ENCODE peak calls at places on chromosomes 1 and 21, in six cellular contexts. F is astrocyte; U is endodermal cell; H is CD8-positive, alpha-beta T cell; Q is uterus; S is RWPE2. V is an unnamed sample. For H3K4me1 and H3K27me3, the result is how much of the 10 kb centered on the place peaks cover.

GRCh38 chr1:227917081-227917950 is 30.4 kb downstream of the WNT9A start:
- DNase-seq in H (no peak), U (peak), Q (no peak), F (no peak), S (no peak), V (no peak)

GRCh38 chr1:213284626-213285025 is 233.6 kb downstream of the RPS6KC1 start:
- DNase-seq in U (no peak), H (no peak), Q (no peak), F (peak), S (no peak), V (peak)

GRCh38 chr1:210292276-210292851 is 36.3 kb upstream of the HHAT start:
- DNase-seq in U (peak), Q (peak), S (no peak), F (peak), H (no peak), V (peak)

GRCh38 chr21:31161157-31161556 is 122.9 kb upstream of the KRTAP19-8 start:
- DNase-seq in S (no peak), Q (no peak), H (no peak), F (peak), U (peak), V (peak)

GRCh38 chr1:38140025-38140487 is 93.5 kb upstream of the POU3F1 start:
- DNase-seq in S (no peak), U (peak), Q (no peak), F (no peak), H (no peak), V (no peak)

GRCh38 chr1:25878690-25879089 is 3.2 kb upstream of the PAQR7 start:
- DNase-seq in Q (no peak), F (no peak), U (no peak), H (no peak), S (no peak), V (no peak)

GRCh38 chr1:93662481-93663190 is 19.0 kb downstream of the BCAR3 start:
- DNase-seq in F (peak), Q (no peak), U (no peak), S (no peak), H (no peak), V (no peak)

GRCh38 chr1:153985341-153985912 is 712 bp downstream of the RAB13 start:
- DNase-seq in Q (peak), S (no peak), H (no peak), U (peak), F (peak), V (no peak)

GRCh38 chr1:38009841-38010180 is 2.7 kb upstream of the UTP11 start:
- DNase-seq in F (no peak), S (no peak), Q (no peak), U (no peak), H (no peak), V (no peak)

GRCh38 chr1:62325696-62326095 is 6.5 kb upstream of the KANK4 start:
- DNase-seq in F (peak), U (no peak), S (no peak), H (no peak), Q (no peak), V (peak)

GRCh38 chr1:162605225-162605927 is 26.9 kb upstream of the DDR2 start:
- DNase-seq in Q (no peak), H (no peak), S (no peak), U (no peak), F (peak), V (peak)

GRCh38 chr1:221919341-221919740 is 177.5 kb upstream of the DUSP10 start:
- DNase-seq in S (no peak), Q (no peak), H (no peak), F (no peak), U (no peak), V (no peak)

GRCh38 chr1:225464851-225465792 is 37.3 kb upstream of the LBR start:
- DNase-seq in Q (no peak), S (no peak), U (peak), H (no peak), F (no peak), V (peak)

GRCh38 chr1:37995773-37996379 is 6.1 kb upstream of the SF3A3 start:
- DNase-seq in U (peak), H (no peak), Q (peak), S (no peak), F (peak), V (no peak)

GRCh38 chr21:37566790-37567725 is 200.5 kb downstream of the DYRK1A start:
- DNase-seq in Q (peak), H (no peak), U (no peak), F (no peak), S (no peak), V (no peak)

GRCh38 chr1:200038987-200039848 is 11.7 kb downstream of the NR5A2 start:
- DNase-seq in H (no peak), F (no peak), Q (no peak), U (peak), S (no peak), V (no peak)

GRCh38 chr1:56390540-56390867 is 188.9 kb downstream of the PLPP3 start:
- DNase-seq in F (no peak), S (no peak), H (no peak), U (no peak), Q (no peak), V (no peak)

GRCh38 chr21:36377391-36377842 is 7.8 kb upstream of the CHAF1B start:
- DNase-seq in Q (no peak), U (no peak), F (no peak), S (no peak), H (no peak), V (no peak)

GRCh38 chr21:35622612-35623011 is 437.7 kb downstream of the SETD4 start:
- DNase-seq in S (no peak), Q (no peak), H (no peak), U (no peak), F (no peak), V (no peak)

GRCh38 chr1:109479311-109479710 is 4.4 kb upstream of the ATXN7L2 start:
- DNase-seq in H (no peak), F (no peak), Q (no peak), U (no peak), S (no peak), V (no peak)

GRCh38 chr1:230232352-230232751 is 165.3 kb downstream of the GALNT2 start:
- DNase-seq in H (no peak), S (no peak), Q (no peak), U (peak), F (no peak), V (no peak)

GRCh38 chr1:28087614-28088167 is 719 bp downstream of the EYA3 start:
- DNase-seq in Q (no peak), H (no peak), U (peak), F (peak), S (no peak), V (no peak)

GRCh38 chr1:211788626-211789025 is 41.9 kb downstream of the LPGAT1 start:
- DNase-seq in F (no peak), Q (no peak), S (no peak), H (no peak), U (no peak), V (no peak)

GRCh38 chr1:101044749-101045148 is 19.2 kb upstream of the DPH5 start:
- DNase-seq in H (no peak), F (no peak), S (no peak), U (no peak), Q (no peak), V (no peak)

GRCh38 chr1:111911036-111911435 is 78.4 kb downstream of the KCND3 start:
- DNase-seq in U (no peak), S (no peak), H (no peak), F (no peak), Q (no peak), V (no peak)

GRCh38 chr1:205570796-205571537 is 60.8 kb downstream of the ELK4 start:
- DNase-seq in Q (no peak), H (no peak), F (no peak), U (no peak), S (no peak), V (peak)

GRCh38 chr1:225999912-226000337 is 782 bp upstream of the SDE2 start:
- DNase-seq in U (no peak), Q (no peak), S (no peak), F (peak), H (no peak), V (no peak)

GRCh38 chr1:217562229-217562878 is 68.5 kb downstream of the GPATCH2 start:
- DNase-seq in Q (no peak), H (no peak), F (peak), U (no peak), S (no peak), V (peak)

GRCh38 chr1:221510793-221511503 is 230.9 kb downstream of the DUSP10 start:
- DNase-seq in F (no peak), S (no peak), H (no peak), Q (no peak), U (peak), V (no peak)

GRCh38 chr1:1293618-1294249 is 13.5 kb downstream of the SCNN1D start:
- DNase-seq in F (no peak), H (no peak), U (peak), S (no peak), Q (no peak), V (no peak)

GRCh38 chr1:164366014-164366413 is 193.0 kb upstream of the PBX1 start:
- DNase-seq in H (no peak), U (no peak), Q (no peak), S (no peak), F (no peak), V (no peak)

GRCh38 chr1:15110867-15111230 is 42.7 kb upstream of the TMEM51 start:
- DNase-seq in H (no peak), U (peak), Q (no peak), S (no peak), F (no peak), V (no peak)

GRCh38 chr1:226397011-226397926 is 10.6 kb downstream of the PARP1 start:
- DNase-seq in F (no peak), H (no peak), U (no peak), Q (no peak), S (no peak), V (no peak)

GRCh38 chr1:91806777-91807700 is 78.9 kb downstream of the TGFBR3 start:
- DNase-seq in S (no peak), F (peak), H (no peak), U (no peak), Q (no peak), V (no peak)

GRCh38 chr1:196400478-196401453 is 207.5 kb downstream of the KCNT2 start:
- DNase-seq in S (no peak), H (no peak), U (no peak), F (peak), Q (no peak), V (peak)

GRCh38 chr21:26529556-26529955 is 43.5 kb downstream of the CYYR1 start:
- DNase-seq in H (no peak), F (no peak), Q (no peak), U (no peak), S (no peak), V (no peak)

GRCh38 chr1:204578867-204579664 is 62.9 kb downstream of the MDM4 start:
- DNase-seq in Q (no peak), H (no peak), F (no peak), S (no peak), U (peak), V (no peak)

GRCh38 chr1:108644984-108645383 is 15.9 kb downstream of the HENMT1 start:
- DNase-seq in S (no peak), F (no peak), H (peak), U (peak), Q (no peak), V (no peak)

GRCh38 chr1:70221241-70222077 is at the start of gene SRSF11:
- DNase-seq in U (peak), Q (peak), H (peak), F (peak), S (peak), V (peak)
- TF ChIP-seq CTCF in U (peak), Q (peak), H (no peak), F (no peak), S (peak), V (peak)

GRCh38 chr1:50414853-50415234 is 8.4 kb downstream of the DMRTA2 start:
- DNase-seq in Q (no peak), U (no peak), F (no peak), H (no peak), S (no peak), V (no peak)
- H3K4me1 ChIP-seq in Q (under half), U (under half), F (under half), H (under half), S (under half), V (under half)

GRCh38 chr1:150976879-150977694 is 2.5 kb upstream of the CERS2 start:
- DNase-seq in F (no peak), U (peak), H (peak), Q (peak), S (peak), V (peak)

GRCh38 chr1:150979007-150979722 is 2.9 kb upstream of the ANXA9 start:
- DNase-seq in F (peak), Q (peak), S (no peak), U (peak), H (peak), V (peak)

GRCh38 chr1:150981177-150981804 is 801 bp upstream of the ANXA9 start:
- DNase-seq in F (no peak), S (no peak), Q (peak), H (no peak), U (peak), V (peak)

GRCh38 chr1:150979723-150980056 is 2.4 kb upstream of the ANXA9 start:
- DNase-seq in U (no peak), H (no peak), Q (no peak), S (no peak), F (no peak), V (no peak)

DNA sequence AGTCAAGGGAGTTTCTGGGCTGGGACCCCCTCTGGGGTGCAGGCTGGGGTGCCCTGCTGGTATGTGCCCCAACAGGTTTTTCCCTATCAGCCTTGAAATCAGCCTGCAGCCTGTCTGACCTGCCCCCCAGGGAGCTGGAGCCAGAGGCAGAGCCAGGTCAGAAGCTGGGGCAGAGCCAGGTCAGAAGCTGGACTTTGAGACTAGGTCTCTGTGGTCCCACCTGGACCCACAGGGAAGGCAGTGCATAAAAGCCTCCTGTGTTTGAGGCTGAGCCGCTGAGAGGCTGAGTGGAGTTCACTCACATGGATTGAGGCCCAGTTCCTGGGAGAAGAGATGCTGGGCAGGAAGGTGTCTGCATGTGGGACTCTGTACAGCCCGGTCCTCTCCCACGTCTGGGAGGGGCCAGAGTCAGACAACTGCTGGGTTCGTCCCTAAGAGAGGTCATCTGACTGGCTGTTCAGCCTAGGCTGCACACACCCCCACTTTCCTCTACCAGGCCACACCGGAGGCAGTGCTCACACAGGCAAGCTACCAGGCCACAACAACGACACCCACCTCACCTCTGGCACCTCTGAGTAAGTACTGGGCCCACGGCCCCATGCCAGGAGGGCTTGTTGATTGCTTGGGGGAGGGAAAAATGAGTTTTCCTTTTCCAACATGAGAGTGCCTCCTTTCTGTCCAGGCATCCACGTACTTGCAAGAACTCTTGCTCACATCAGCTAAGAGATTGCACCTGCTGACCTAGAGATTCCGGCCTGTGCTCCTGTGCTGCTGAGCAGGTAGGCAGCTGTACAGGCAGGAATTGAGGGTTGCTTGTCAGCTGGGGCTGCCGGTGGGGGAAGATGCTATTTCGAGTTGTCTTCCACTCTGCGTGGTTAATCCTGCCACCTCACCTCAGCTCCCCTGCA is at the start of gene ANXA9:
- DNase-seq in Q (peak), S (no peak), U (peak), H (no peak), F (no peak), V (no peak)
- H3K27me3 ChIP-seq in Q (under half), S (under half), U (under half), H (under half), F (under half), V (under half)

GRCh38 chr1:166017395-166017794 is 149.4 kb downstream of the FAM78B start:
- DNase-seq in Q (no peak), H (no peak), S (no peak), F (no peak), U (peak), V (no peak)
- TF ChIP-seq CTCF in Q (no peak), H (no peak), S (no peak), F (no peak), U (peak), V (no peak)

V was measured in foreskin keratinocyte.